ENCODE peak calls at places on chromosomes 2 and 18, in six cellular contexts. Q is HL-60; C is NB4; Z is astrocyte of the spinal cord; A is body of pancreas; D is CD4-positive, alpha-beta T cell. X is an unnamed sample.

GRCh38 chr2:2777213-2777612 is 446.1 kb upstream of the MYT1L start:
- DNase-seq in Z (no peak), C (no peak), Q (no peak), A (no peak), D (no peak), X (no peak)

GRCh38 chr2:219038600-219038999 is 2.7 kb downstream of the CFAP65 start:
- DNase-seq in A (no peak), C (no peak), Z (no peak), D (no peak), Q (no peak), X (no peak)

GRCh38 chr18:42092848-42093247 is 137.8 kb downstream of the PIK3C3 start:
- DNase-seq in A (no peak), Z (no peak), C (no peak), Q (no peak), D (no peak), X (no peak)

GRCh38 chr18:41875094-41875780 is 79.8 kb upstream of the PIK3C3 start:
- DNase-seq in A (no peak), Q (no peak), Z (peak), D (no peak), C (no peak), X (no peak)

GRCh38 chr2:24586955-24587354 is 95.9 kb downstream of the NCOA1 start:
- DNase-seq in Q (no peak), C (no peak), A (no peak), Z (no peak), D (no peak), X (no peak)

GRCh38 chr2:55364189-55365055 is 55.2 kb downstream of the CCDC88A start:
- DNase-seq in A (peak), Z (peak), D (no peak), C (no peak), Q (no peak), X (peak)

GRCh38 chr2:50241292-50241691 is 790.6 kb downstream of the NRXN1 start:
- DNase-seq in A (no peak), Z (no peak), Q (no peak), C (no peak), D (no peak), X (no peak)

GRCh38 chr2:220215785-220216184 is 588.4 kb downstream of the SLC4A3 start:
- DNase-seq in Q (no peak), A (no peak), D (no peak), C (no peak), Z (no peak), X (no peak)

GRCh38 chr2:112692496-112692911 is 28.3 kb upstream of the NT5DC4 start:
- DNase-seq in A (peak), D (no peak), Z (peak), C (peak), Q (peak), X (peak)

GRCh38 chr18:40877096-40877495 is 1077.9 kb upstream of the PIK3C3 start:
- DNase-seq in C (no peak), Q (no peak), D (no peak), Z (peak), A (no peak), X (no peak)

GRCh38 chr2:158889135-158889853 is 79.1 kb upstream of the TANC1 start:
- DNase-seq in Q (no peak), C (no peak), D (no peak), Z (no peak), A (no peak), X (no peak)

GRCh38 chr2:190530211-190530639 is 4.3 kb downstream of the NEMP2 start:
- DNase-seq in Q (no peak), C (peak), A (no peak), D (no peak), Z (peak), X (no peak)

GRCh38 chr2:38626326-38627031 is 23.8 kb upstream of the HNRNPLL start:
- DNase-seq in D (no peak), A (no peak), Q (peak), C (peak), Z (no peak), X (no peak)

GRCh38 chr2:177998006-177998405 is 74.6 kb downstream of the PDE11A start:
- DNase-seq in Q (no peak), Z (peak), D (no peak), C (no peak), A (no peak), X (no peak)

GRCh38 chr18:2985628-2986027 is 27.3 kb downstream of the LPIN2 start:
- DNase-seq in C (peak), A (no peak), Q (peak), D (no peak), Z (peak), X (no peak)

GRCh38 chr2:151095463-151095862 is 166.2 kb downstream of the RBM43 start:
- DNase-seq in D (no peak), C (no peak), Q (no peak), Z (no peak), A (no peak), X (no peak)

GRCh38 chr2:173151671-173152398 is 76.2 kb downstream of the MAP3K20 start:
- DNase-seq in C (peak), Q (no peak), A (no peak), Z (peak), D (no peak), X (no peak)

GRCh38 chr18:45639424-45639823 is 24.1 kb downstream of the SLC14A2 start:
- DNase-seq in Z (no peak), C (no peak), Q (no peak), D (no peak), A (no peak), X (no peak)

GRCh38 chr2:191225690-191226089 is 19.5 kb upstream of the MYO1B start:
- DNase-seq in C (no peak), D (no peak), Q (no peak), A (no peak), Z (peak), X (no peak)

GRCh38 chr2:75641587-75641986 is 5.0 kb upstream of the MRPL19 start:
- DNase-seq in C (no peak), A (no peak), D (no peak), Q (no peak), Z (no peak), X (no peak)

GRCh38 chr18:79471048-79471447 is 75.3 kb downstream of the NFATC1 start:
- DNase-seq in C (no peak), D (no peak), Z (no peak), A (no peak), Q (no peak), X (no peak)

GRCh38 chr2:146077156-146077555 is 1557.2 kb upstream of the ZEB2 start:
- DNase-seq in A (no peak), D (no peak), Z (no peak), Q (no peak), C (no peak), X (no peak)

GRCh38 chr2:217289153-217289908 is 429.5 kb upstream of the TNP1 start:
- DNase-seq in A (no peak), Q (no peak), Z (no peak), D (no peak), C (no peak), X (no peak)

GRCh38 chr2:38581193-38582147 is 21.3 kb downstream of the HNRNPLL start:
- DNase-seq in C (peak), Z (peak), A (peak), D (no peak), Q (peak), X (no peak)

GRCh38 chr18:7084080-7084765 is 33.4 kb downstream of the LAMA1 start:
- DNase-seq in Z (no peak), A (no peak), D (no peak), Q (no peak), C (peak), X (no peak)

GRCh38 chr2:176432439-176432838 is 163.2 kb downstream of the MTX2 start:
- DNase-seq in Z (no peak), C (no peak), D (no peak), Q (no peak), A (no peak), X (no peak)

GRCh38 chr2:162297925-162298552 is 20.4 kb downstream of the IFIH1 start:
- DNase-seq in D (no peak), Q (peak), A (peak), Z (peak), C (peak), X (peak)

GRCh38 chr2:210584834-210585233 is 28.4 kb downstream of the CPS1 start:
- DNase-seq in A (no peak), Q (no peak), Z (peak), D (no peak), C (no peak), X (no peak)

GRCh38 chr2:189153608-189154007 is 26.0 kb downstream of the COL5A2 start:
- DNase-seq in Z (peak), C (no peak), Q (no peak), D (no peak), A (no peak), X (no peak)

GRCh38 chr2:36069083-36069482 is 286.5 kb upstream of the CRIM1 start:
- DNase-seq in D (no peak), A (no peak), Z (no peak), Q (no peak), C (no peak), X (no peak)

GRCh38 chr2:42042956-42043355 is 4.9 kb upstream of the PKDCC start:
- DNase-seq in Q (no peak), D (no peak), A (no peak), Z (no peak), C (no peak), X (no peak)

GRCh38 chr2:223944166-223944703 is 900 bp downstream of the WDFY1 start:
- DNase-seq in Z (peak), Q (peak), A (peak), C (peak), D (no peak), X (peak)

GRCh38 chr2:108778857-108779256 is 7.7 kb upstream of the CCDC138 start:
- DNase-seq in A (no peak), Q (no peak), D (no peak), C (no peak), Z (no peak), X (no peak)

GRCh38 chr18:22332590-22332989 is 85.1 kb downstream of the CTAGE1 start:
- DNase-seq in D (no peak), Z (no peak), Q (peak), C (peak), A (no peak), X (no peak)

GRCh38 chr2:105296017-105296611 is 33.4 kb downstream of the TGFBRAP1 start:
- DNase-seq in D (no peak), A (peak), C (no peak), Z (no peak), Q (no peak), X (no peak)

GRCh38 chr2:151347294-151347693 is 10.1 kb upstream of the TNFAIP6 start:
- DNase-seq in Q (no peak), C (no peak), Z (no peak), D (no peak), A (no peak), X (no peak)

DNA sequence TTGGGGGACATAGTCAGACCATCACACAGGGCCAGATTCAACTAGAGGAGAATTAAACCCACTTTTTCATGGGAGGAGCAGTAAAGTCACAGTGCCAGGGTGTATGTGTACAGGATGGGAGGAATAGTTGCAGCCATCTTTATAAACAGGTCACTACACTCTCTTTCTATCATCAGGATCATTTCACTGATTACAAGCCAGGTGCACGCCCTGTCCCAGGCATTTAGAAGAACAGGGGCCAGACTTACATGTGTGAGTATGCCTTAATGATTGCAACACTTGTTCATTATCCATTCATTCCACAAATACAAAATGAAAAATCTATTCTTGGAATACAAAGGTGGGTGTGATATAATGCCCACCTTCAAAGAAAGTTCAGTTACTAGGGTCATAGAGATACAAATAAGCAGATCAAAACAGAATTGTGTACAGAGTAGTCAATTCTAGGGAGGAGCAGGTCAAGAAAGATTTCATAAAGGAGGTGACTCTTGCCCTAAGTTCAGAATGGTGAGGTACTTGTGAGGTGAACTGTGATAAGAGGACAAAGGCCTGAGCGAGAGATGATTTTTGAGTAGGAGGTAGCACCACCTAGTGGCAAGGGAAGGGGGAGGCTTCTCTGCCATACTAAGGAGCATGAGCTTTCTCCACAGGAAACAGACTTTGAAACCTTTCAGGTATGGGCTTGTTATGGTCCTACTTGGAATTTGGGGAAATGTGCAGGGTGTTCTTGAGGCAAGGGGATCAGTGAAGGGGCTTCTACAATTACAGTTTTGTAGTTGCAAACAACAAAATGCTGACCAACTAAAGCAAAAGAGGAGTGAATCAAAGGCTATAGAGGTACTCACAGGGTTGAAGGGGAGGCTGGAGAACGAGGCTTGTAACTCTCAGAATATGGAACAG is 156.3 kb downstream of the SUCLG1 start:
- DNase-seq in Q (peak), A (peak), Z (peak), C (peak), D (peak), X (no peak)
- TF ChIP-seq CTCF in Q (peak), A (peak), Z (peak), C (peak), D (peak), X (peak)

GRCh38 chr2:233711312-233712008 is 1.2 kb upstream of the UGT1A5 start:
- DNase-seq in A (peak), C (peak), Q (peak), D (peak), Z (peak), X (no peak)

GRCh38 chr2:233708942-233709341 is 3.8 kb upstream of the UGT1A5 start:
- DNase-seq in C (no peak), Z (no peak), Q (no peak), A (no peak), D (no peak), X (no peak)

GRCh38 chr2:233707979-233708644 is 4.6 kb upstream of the UGT1A5 start:
- DNase-seq in Z (peak), D (no peak), C (no peak), A (no peak), Q (no peak), X (no peak)

GRCh38 chr2:233705911-233706506 is 6.7 kb upstream of the UGT1A5 start:
- DNase-seq in D (no peak), Q (no peak), A (peak), C (no peak), Z (no peak), X (no peak)

DNA sequence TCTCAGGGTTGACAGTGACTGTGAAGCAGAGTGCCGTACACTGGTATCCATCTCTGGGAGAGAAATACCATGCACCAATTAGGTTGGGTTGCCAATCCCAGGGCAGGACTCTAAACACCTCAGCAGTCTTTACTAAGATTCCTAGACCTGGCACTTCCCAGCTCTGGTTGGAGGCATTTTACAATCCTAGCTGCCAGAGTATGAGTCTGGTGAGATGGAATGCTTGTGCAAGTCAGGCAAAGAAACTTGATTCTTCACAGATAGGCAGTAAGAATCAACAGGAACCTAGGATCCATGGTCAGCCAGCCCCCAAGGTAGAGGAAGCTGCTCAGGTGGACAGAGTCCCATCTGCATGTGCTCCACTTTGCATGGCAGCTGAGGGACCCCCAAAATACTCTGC is 6.0 kb upstream of the UGT1A5 start:
- DNase-seq in Z (peak), D (no peak), Q (no peak), C (no peak), A (no peak), X (no peak)
- TF ChIP-seq CTCF in Z (no peak), D (no peak), Q (no peak), C (no peak), A (no peak), X (no peak)

DNA sequence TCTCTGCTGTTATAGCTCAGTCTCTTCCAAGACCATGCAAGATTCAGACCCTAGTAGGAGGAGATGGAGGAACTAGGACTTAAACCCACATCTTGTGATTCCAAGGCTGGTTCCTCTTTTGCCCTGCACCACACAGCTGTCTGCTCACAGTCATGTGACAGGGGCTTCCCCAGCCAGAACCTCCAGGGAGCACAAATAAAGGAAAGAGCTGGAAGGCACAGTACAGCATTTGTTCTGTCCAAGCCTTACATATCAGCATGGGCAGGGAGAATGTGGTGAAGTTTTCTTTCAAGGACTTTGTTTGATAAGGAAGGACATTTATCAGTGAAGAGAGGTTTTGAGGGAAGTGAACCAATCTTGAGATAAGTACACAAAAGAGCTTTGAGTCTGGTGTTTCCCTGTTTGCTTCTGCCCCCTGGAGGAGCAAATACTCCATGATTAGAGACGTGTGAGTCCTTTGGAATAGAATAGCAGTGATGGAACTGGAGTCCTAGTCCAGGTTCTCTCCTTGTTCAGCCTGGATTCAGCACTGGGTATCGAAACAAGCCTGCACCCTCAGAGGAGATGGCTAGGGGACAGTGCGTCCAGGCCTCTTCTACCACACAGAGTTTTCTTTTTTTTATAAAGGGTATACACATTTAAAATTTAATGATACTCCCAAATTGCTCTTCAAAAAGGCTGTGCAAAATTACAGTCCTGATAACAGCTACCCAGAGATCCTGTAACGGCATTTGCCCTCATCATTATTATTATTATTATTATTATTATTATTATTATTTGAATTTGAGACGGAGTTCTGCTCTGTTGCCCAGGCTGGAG is 24.6 kb upstream of the CASP10 start:
- DNase-seq in Q (peak), Z (peak), C (peak), D (peak), A (peak), X (peak)
- TF ChIP-seq CTCF in Q (peak), Z (peak), C (peak), D (peak), A (peak), X (peak)

GRCh38 chr2:174842496-174842895 is 78.2 kb upstream of the CHRNA1 start:
- DNase-seq in Z (no peak), A (no peak), Q (no peak), C (no peak), D (no peak), X (no peak)

GRCh38 chr2:174840436-174840835 is 76.2 kb upstream of the CHRNA1 start:
- DNase-seq in C (no peak), Q (no peak), Z (peak), D (no peak), A (no peak), X (no peak)

GRCh38 chr2:174841931-174842330 is 77.7 kb upstream of the CHRNA1 start:
- DNase-seq in D (no peak), A (no peak), Z (no peak), C (no peak), Q (no peak), X (no peak)

GRCh38 chr2:174836345-174836999 is 72.2 kb upstream of the CHRNA1 start:
- DNase-seq in A (no peak), C (no peak), Q (no peak), Z (peak), D (no peak), X (no peak)

GRCh38 chr2:174839672-174840071 is 75.4 kb upstream of the CHRNA1 start:
- DNase-seq in C (no peak), D (no peak), A (no peak), Q (no peak), Z (no peak), X (no peak)
- TF ChIP-seq CTCF in C (no peak), D (no peak), A (no peak), Q (no peak), Z (no peak), X (no peak)

GRCh38 chr2:64610456-64610855 is 43.3 kb downstream of the SERTAD2 start:
- DNase-seq in Z (no peak), Q (no peak), A (no peak), D (no peak), C (no peak), X (no peak)

GRCh38 chr2:64608867-64609228 is 44.9 kb downstream of the SERTAD2 start:
- DNase-seq in A (no peak), Z (no peak), D (no peak), C (peak), Q (peak), X (no peak)

GRCh38 chr2:64607381-64607780 is 46.3 kb downstream of the SERTAD2 start:
- DNase-seq in Z (no peak), C (no peak), Q (peak), D (no peak), A (no peak), X (no peak)

GRCh38 chr2:64606495-64607363 is 47.0 kb downstream of the SERTAD2 start:
- DNase-seq in Z (no peak), Q (peak), A (peak), C (peak), D (peak), X (peak)

DNA sequence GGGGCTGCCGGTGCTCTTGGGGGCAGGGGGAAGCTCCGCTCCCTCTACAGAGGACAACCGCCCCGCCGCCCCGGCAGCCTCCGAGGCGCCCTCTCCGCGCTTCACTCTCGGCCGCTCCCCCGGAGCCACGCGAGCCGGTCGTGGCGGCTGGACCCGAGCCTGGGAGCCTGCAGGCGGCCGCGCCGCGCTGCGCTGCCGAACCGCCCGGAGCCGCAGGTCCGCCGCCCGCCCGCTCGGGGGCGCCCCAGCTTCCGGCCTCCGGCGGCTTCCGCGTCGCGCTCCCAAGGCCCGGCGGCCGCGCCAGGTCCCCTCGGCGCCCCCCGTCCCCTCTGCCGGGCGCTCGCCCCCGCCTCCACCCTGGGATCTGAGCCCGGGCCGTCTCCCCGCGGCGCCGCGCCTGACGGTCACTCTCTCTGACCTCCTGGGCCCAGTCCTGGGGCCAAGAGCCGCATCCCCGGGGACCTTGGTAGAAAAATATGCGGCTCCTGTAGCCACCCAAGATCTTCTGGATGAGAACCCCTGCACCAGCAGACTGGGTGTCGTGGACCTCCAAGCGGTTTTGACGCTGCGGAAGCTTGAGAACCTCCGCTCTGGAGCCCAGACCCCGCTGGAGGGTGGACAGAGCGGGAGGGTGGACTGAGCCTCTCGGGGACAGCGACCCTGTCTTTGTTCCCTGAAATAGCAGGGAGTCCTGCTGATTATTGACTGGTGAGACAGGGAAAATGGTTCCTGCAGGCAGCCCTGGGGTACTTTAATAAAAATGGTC is 44.3 kb downstream of the SERTAD2 start:
- DNase-seq in Q (peak), A (peak), Z (no peak), C (peak), D (peak), X (peak)
- TF ChIP-seq CTCF in Q (no peak), A (peak), Z (no peak), C (no peak), D (no peak), X (peak)